ENCODE peak calls at places on chromosomes 12 and 14, in seven cellular contexts. I, R, P, M, C, N and T are unnamed samples.

GRCh38 chr12:24759155-24759554 is 189.7 kb downstream of the BCAT1 start:
- DNase-seq in I (peak), R (peak), P (no peak), M (no peak), C (no peak), N (no peak), T (no peak)

GRCh38 chr12:1365703-1366102 is 228.7 kb downstream of the FBXL14 start:
- DNase-seq in I (no peak), R (no peak), P (no peak), M (no peak), C (no peak), N (no peak), T (no peak)

GRCh38 chr12:56220611-56221232 is 1.0 kb downstream of the RNF41 start:
- DNase-seq in I (peak), R (peak), P (peak), M (no peak), C (no peak), N (no peak), T (peak)

GRCh38 chr12:106258935-106259334 is 11.1 kb upstream of the CKAP4 start:
- DNase-seq in I (no peak), R (no peak), P (no peak), M (no peak), C (no peak), N (peak), T (no peak)

GRCh38 chr12:42277426-42278115 is 39.5 kb upstream of the YAF2 start:
- DNase-seq in I (no peak), R (no peak), P (no peak), M (no peak), C (no peak), N (no peak), T (no peak)

GRCh38 chr12:131315601-131316000 is 361.9 kb downstream of the ADGRD1 start:
- DNase-seq in I (no peak), R (no peak), P (no peak), M (no peak), C (no peak), N (no peak), T (no peak)

GRCh38 chr12:70910666-70911065 is 9.9 kb downstream of the PTPRR start:
- DNase-seq in I (no peak), R (no peak), P (no peak), M (no peak), C (no peak), N (no peak), T (no peak)

GRCh38 chr14:104359301-104359968 is 220.1 kb upstream of the C14orf180 start:
- DNase-seq in I (no peak), R (no peak), P (no peak), M (no peak), C (no peak), N (peak), T (no peak)

GRCh38 chr12:97713972-97714588 is 251.5 kb downstream of the RMST start:
- DNase-seq in I (no peak), R (no peak), P (no peak), M (no peak), C (no peak), N (no peak), T (no peak)

GRCh38 chr14:59240356-59240755 is 51.9 kb downstream of the DAAM1 start:
- DNase-seq in I (no peak), R (no peak), P (no peak), M (no peak), C (no peak), N (no peak), T (no peak)

GRCh38 chr12:790253-790563 is 37.8 kb downstream of the WNK1 start:
- DNase-seq in I (no peak), R (no peak), P (no peak), M (no peak), C (no peak), N (no peak), T (no peak)

GRCh38 chr12:102567031-102567985 is 86.9 kb upstream of the IGF1 start:
- DNase-seq in I (peak), R (no peak), P (peak), M (no peak), C (peak), N (no peak), T (no peak)

GRCh38 chr14:77955816-77956796 is 156.2 kb downstream of the ADCK1 start:
- DNase-seq in I (no peak), R (no peak), P (no peak), M (no peak), C (no peak), N (peak), T (no peak)

GRCh38 chr14:21191809-21192446 is 36.1 kb upstream of the OR5AU1 start:
- DNase-seq in I (peak), R (peak), P (peak), M (peak), C (peak), N (peak), T (peak)

GRCh38 chr12:118164798-118165486 is 29.0 kb downstream of the PEBP1 start:
- DNase-seq in I (peak), R (peak), P (peak), M (peak), C (no peak), N (peak), T (peak)

GRCh38 chr12:106897082-106897481 is 58.6 kb upstream of the TMEM263 start:
- DNase-seq in I (peak), R (no peak), P (peak), M (no peak), C (no peak), N (no peak), T (no peak)

GRCh38 chr12:70756118-70756517 is 118.9 kb upstream of the PTPRB start:
- DNase-seq in I (peak), R (peak), P (peak), M (no peak), C (peak), N (no peak), T (no peak)

GRCh38 chr12:122243965-122244364 is 18.1 kb upstream of the DIABLO start:
- DNase-seq in I (no peak), R (no peak), P (no peak), M (no peak), C (no peak), N (no peak), T (no peak)

GRCh38 chr12:130303781-130304180 is 33.9 kb upstream of the PIWIL1 start:
- DNase-seq in I (no peak), R (no peak), P (no peak), M (no peak), C (no peak), N (peak), T (no peak)

GRCh38 chr12:115230576-115230975 is 546.6 kb upstream of the TBX3 start:
- DNase-seq in I (no peak), R (no peak), P (no peak), M (no peak), C (no peak), N (no peak), T (no peak)

GRCh38 chr12:131061041-131061806 is 107.5 kb downstream of the ADGRD1 start:
- DNase-seq in I (no peak), R (peak), P (no peak), M (no peak), C (no peak), N (peak), T (no peak)

GRCh38 chr12:116539905-116540482 is 19.2 kb upstream of the MAP1LC3B2 start:
- DNase-seq in I (peak), R (no peak), P (peak), M (peak), C (no peak), N (peak), T (peak)

GRCh38 chr12:111462134-111462821 is 56.6 kb downstream of the SH2B3 start:
- DNase-seq in I (no peak), R (peak), P (no peak), M (no peak), C (peak), N (no peak), T (no peak)

GRCh38 chr12:82425241-82425640 is 66.9 kb downstream of the METTL25 start:
- DNase-seq in I (peak), R (no peak), P (peak), M (no peak), C (peak), N (no peak), T (no peak)

GRCh38 chr14:105602243-105602750 is 75.9 kb downstream of the TMEM121 start:
- DNase-seq in I (no peak), R (no peak), P (no peak), M (no peak), C (no peak), N (peak), T (no peak)

GRCh38 chr12:9761407-9761736 is 671 bp upstream of the CD69 start:
- DNase-seq in I (peak), R (no peak), P (no peak), M (no peak), C (no peak), N (no peak), T (no peak)

GRCh38 chr12:111887916-111888745 is 46.1 kb downstream of the MAPKAPK5 start:
- DNase-seq in I (no peak), R (no peak), P (no peak), M (no peak), C (no peak), N (no peak), T (no peak)

GRCh38 chr12:107474639-107475539 is 210.7 kb upstream of the PWP1 start:
- DNase-seq in I (no peak), R (no peak), P (no peak), M (no peak), C (no peak), N (no peak), T (no peak)

GRCh38 chr12:102722147-102722546 is 194.9 kb downstream of the PAH start:
- DNase-seq in I (no peak), R (no peak), P (no peak), M (no peak), C (no peak), N (peak), T (peak)

GRCh38 chr14:30115756-30116155 is 188.1 kb upstream of the PRKD1 start:
- DNase-seq in I (no peak), R (no peak), P (no peak), M (no peak), C (no peak), N (no peak), T (peak)

GRCh38 chr12:65333649-65334048 is 55.2 kb downstream of the MSRB3 start:
- DNase-seq in I (no peak), R (no peak), P (no peak), M (no peak), C (no peak), N (no peak), T (no peak)

GRCh38 chr14:95727084-95727700 is 13.3 kb upstream of the TCL1A start:
- DNase-seq in I (no peak), R (no peak), P (no peak), M (no peak), C (no peak), N (no peak), T (no peak)

GRCh38 chr12:55385911-55386310 is 14.4 kb upstream of the OR6C65 start:
- DNase-seq in I (no peak), R (no peak), P (no peak), M (no peak), C (no peak), N (peak), T (peak)